ENCODE peak calls at places on chromosomes 3 and 15, in four cellular contexts. One of them, this sample, is unnamed. For H3K36me3 and H3K9me3, the result is how much of the 10 kb centered on the place peaks cover.

GRCh38 chr3:54599741-54600140 is 328.1 kb downstream of the LRTM1 start:
- DNase-seq in MM.1S: no peak
- DNase-seq in hepatocyte: peak
- DNase-seq in tibial artery: no peak
- DNase-seq in this sample: no peak

GRCh38 chr15:66214236-66214635 is 39.3 kb downstream of the MEGF11 start:
- DNase-seq in MM.1S: no peak
- DNase-seq in hepatocyte: no peak
- DNase-seq in tibial artery: peak
- DNase-seq in this sample: no peak

GRCh38 chr15:43318990-43319771 is 11.2 kb downstream of the LCMT2 start:
- DNase-seq in hepatocyte: no peak
- DNase-seq in MM.1S: no peak
- DNase-seq in tibial artery: no peak
- DNase-seq in this sample: no peak

GRCh38 chr15:40006003-40006402 is 33.0 kb downstream of the SRP14 start:
- DNase-seq in tibial artery: no peak
- DNase-seq in hepatocyte: no peak
- DNase-seq in MM.1S: no peak
- DNase-seq in this sample: no peak

GRCh38 chr3:126543457-126544090 is 15.2 kb downstream of the C3orf22 start:
- DNase-seq in MM.1S: no peak
- DNase-seq in tibial artery: peak
- DNase-seq in hepatocyte: no peak
- DNase-seq in this sample: no peak

GRCh38 chr15:60179786-60180391 is 175.8 kb downstream of the FOXB1 start:
- DNase-seq in MM.1S: peak
- DNase-seq in tibial artery: no peak
- DNase-seq in hepatocyte: peak
- DNase-seq in this sample: no peak

GRCh38 chr3:4750306-4751056 is 228.8 kb upstream of the BHLHE40 start:
- DNase-seq in hepatocyte: peak
- DNase-seq in MM.1S: no peak
- DNase-seq in tibial artery: no peak
- DNase-seq in this sample: peak

GRCh38 chr15:42037650-42038049 is 16.8 kb upstream of the PLA2G4E start:
- DNase-seq in tibial artery: no peak
- DNase-seq in MM.1S: no peak
- DNase-seq in hepatocyte: no peak
- DNase-seq in this sample: no peak

GRCh38 chr3:104279617-104280016 is 1087.1 kb upstream of the ALCAM start:
- DNase-seq in hepatocyte: no peak
- DNase-seq in tibial artery: no peak
- DNase-seq in MM.1S: peak
- DNase-seq in this sample: no peak

GRCh38 chr3:172143739-172144497 is 104.5 kb downstream of the FNDC3B start:
- DNase-seq in MM.1S: no peak
- DNase-seq in tibial artery: no peak
- DNase-seq in hepatocyte: no peak
- DNase-seq in this sample: no peak

GRCh38 chr3:149581248-149581647 is 76.6 kb downstream of the WWTR1 start:
- DNase-seq in tibial artery: no peak
- DNase-seq in MM.1S: peak
- DNase-seq in hepatocyte: no peak
- DNase-seq in this sample: no peak

GRCh38 chr3:101128786-101129185 is 135.6 kb upstream of the ABI3BP start:
- DNase-seq in tibial artery: no peak
- DNase-seq in MM.1S: no peak
- DNase-seq in hepatocyte: no peak
- DNase-seq in this sample: no peak

GRCh38 chr3:58008140-58009025 is at the start of gene FLNB:
- DNase-seq in tibial artery: peak
- DNase-seq in hepatocyte: peak
- DNase-seq in MM.1S: peak
- DNase-seq in this sample: peak

GRCh38 chr3:61847784-61848462 is 286.6 kb downstream of the PTPRG start:
- DNase-seq in MM.1S: no peak
- DNase-seq in tibial artery: peak
- DNase-seq in hepatocyte: peak
- DNase-seq in this sample: peak

GRCh38 chr3:170130532-170130931 is 51.0 kb downstream of the PHC3 start:
- DNase-seq in tibial artery: no peak
- DNase-seq in MM.1S: no peak
- DNase-seq in hepatocyte: no peak
- DNase-seq in this sample: no peak
- H3K36me3 ChIP-seq in tibial artery: half or more
- H3K36me3 ChIP-seq in MM.1S: under half
- H3K36me3 ChIP-seq in hepatocyte: under half
- H3K36me3 ChIP-seq in this sample: under half

GRCh38 chr15:99586121-99586520 is 20.3 kb downstream of the MEF2A start:
- DNase-seq in tibial artery: no peak
- DNase-seq in hepatocyte: no peak
- DNase-seq in MM.1S: no peak
- DNase-seq in this sample: no peak
- H3K9me3 ChIP-seq in tibial artery: under half
- H3K9me3 ChIP-seq in hepatocyte: under half
- H3K9me3 ChIP-seq in MM.1S: under half
- H3K9me3 ChIP-seq in this sample: under half

DNA sequence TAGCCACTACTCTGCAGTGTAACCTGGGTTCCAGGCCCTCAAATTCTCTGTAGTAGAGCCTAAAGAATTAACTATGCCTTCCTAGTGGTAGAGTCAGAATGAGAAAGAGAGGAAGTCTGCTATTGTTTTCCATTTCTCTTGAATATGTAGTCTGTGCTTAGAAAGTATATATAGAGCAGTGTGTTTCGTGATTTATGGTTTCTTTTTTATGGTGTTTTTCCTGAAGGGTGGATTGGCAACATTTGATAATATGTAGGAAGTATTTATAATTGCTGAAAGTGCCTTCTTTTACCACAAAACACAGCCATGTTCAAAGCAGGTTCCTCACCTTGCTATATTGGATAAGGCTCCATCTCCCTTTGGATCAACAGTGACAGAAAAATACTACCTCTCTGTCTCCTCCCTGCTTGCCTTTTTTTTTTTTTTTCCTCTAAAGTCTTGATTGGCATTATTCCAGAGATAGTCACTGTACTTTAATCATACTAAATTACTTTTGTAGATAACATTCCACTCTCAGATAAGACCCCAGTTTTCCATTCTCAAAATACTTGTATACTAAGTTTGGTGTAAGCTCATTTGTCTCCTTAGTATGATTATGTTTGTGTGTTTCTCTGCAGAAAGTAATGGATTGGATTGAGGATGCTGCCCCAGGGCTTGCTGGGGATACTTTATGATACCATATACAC is 47.8 kb downstream of the IQGAP1 start:
- DNase-seq in hepatocyte: no peak
- DNase-seq in MM.1S: no peak
- DNase-seq in tibial artery: no peak
- DNase-seq in this sample: no peak
- H3K36me3 ChIP-seq in hepatocyte: under half
- H3K36me3 ChIP-seq in MM.1S: under half
- H3K36me3 ChIP-seq in tibial artery: under half
- H3K36me3 ChIP-seq in this sample: under half

DNA sequence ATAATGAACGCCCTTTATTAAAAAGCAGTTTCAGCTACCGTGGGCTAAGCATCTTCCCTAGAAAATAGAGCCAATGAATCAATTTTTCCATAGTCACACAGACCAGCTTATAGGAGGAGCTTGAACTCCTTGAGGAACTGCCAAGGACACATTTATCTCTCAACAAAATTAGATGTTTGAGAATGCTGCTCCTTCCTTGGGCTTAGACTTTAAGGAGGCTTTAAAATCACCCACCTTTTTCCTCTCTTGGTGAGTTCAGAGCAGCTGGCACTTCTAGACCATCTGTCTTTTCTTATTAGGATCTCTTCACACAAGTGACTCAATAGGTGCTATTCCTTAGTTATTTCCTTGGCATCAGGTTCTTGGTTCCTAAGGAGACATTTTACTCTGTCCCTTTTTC is 588.0 kb downstream of the SQOR start:
- DNase-seq in tibial artery: no peak
- DNase-seq in MM.1S: no peak
- DNase-seq in hepatocyte: no peak
- DNase-seq in this sample: no peak
- H3K9me3 ChIP-seq in tibial artery: under half
- H3K9me3 ChIP-seq in MM.1S: under half
- H3K9me3 ChIP-seq in hepatocyte: under half
- H3K9me3 ChIP-seq in this sample: under half

DNA sequence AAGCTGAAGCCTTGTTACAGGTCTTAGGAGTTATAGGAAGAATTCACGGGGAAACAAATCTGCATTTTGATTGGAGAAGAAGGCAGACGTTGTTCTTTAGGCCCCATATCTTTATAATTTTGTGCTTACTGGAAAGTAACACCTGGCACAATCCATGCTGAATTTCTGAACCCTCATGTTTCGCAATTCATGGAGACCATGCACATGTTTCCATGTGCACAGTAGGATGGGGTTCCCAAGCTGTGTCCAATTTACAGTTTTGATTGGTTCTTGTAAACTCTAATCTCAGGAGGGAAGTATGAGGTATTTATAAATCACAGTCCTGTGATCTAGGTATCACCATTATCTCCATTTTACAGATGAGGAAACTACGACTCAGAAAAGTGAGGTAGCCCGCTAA is 7.8 kb upstream of the SCAANT1 start:
- DNase-seq in MM.1S: no peak
- DNase-seq in hepatocyte: no peak
- DNase-seq in tibial artery: no peak
- DNase-seq in this sample: no peak
- H3K36me3 ChIP-seq in MM.1S: under half
- H3K36me3 ChIP-seq in hepatocyte: under half
- H3K36me3 ChIP-seq in tibial artery: under half
- H3K36me3 ChIP-seq in this sample: under half

GRCh38 chr3:197248341-197248740 is 50.1 kb downstream of the DLG1 start:
- DNase-seq in tibial artery: no peak
- DNase-seq in hepatocyte: no peak
- DNase-seq in MM.1S: no peak
- DNase-seq in this sample: no peak
- H3K9me3 ChIP-seq in tibial artery: under half
- H3K9me3 ChIP-seq in hepatocyte: under half
- H3K9me3 ChIP-seq in MM.1S: under half
- H3K9me3 ChIP-seq in this sample: under half

GRCh38 chr3:16182183-16182582 is 7.7 kb downstream of the GALNT15 start:
- DNase-seq in tibial artery: no peak
- DNase-seq in hepatocyte: no peak
- DNase-seq in MM.1S: no peak
- DNase-seq in this sample: no peak
- H3K36me3 ChIP-seq in tibial artery: under half
- H3K36me3 ChIP-seq in hepatocyte: under half
- H3K36me3 ChIP-seq in MM.1S: under half
- H3K36me3 ChIP-seq in this sample: under half

GRCh38 chr15:25093455-25094029 is 138.8 kb downstream of the SNRPN start:
- DNase-seq in tibial artery: no peak
- DNase-seq in hepatocyte: no peak
- DNase-seq in MM.1S: no peak
- DNase-seq in this sample: no peak

GRCh38 chr15:25091421-25092158 is 136.8 kb downstream of the SNRPN start:
- DNase-seq in MM.1S: no peak
- DNase-seq in tibial artery: no peak
- DNase-seq in hepatocyte: no peak
- DNase-seq in this sample: no peak

GRCh38 chr15:25094519-25094918 is 139.7 kb downstream of the SNRPN start:
- DNase-seq in MM.1S: no peak
- DNase-seq in tibial artery: no peak
- DNase-seq in hepatocyte: no peak
- DNase-seq in this sample: no peak

GRCh38 chr15:25094066-25094465 is 139.3 kb downstream of the SNRPN start:
- DNase-seq in MM.1S: no peak
- DNase-seq in hepatocyte: no peak
- DNase-seq in tibial artery: no peak
- DNase-seq in this sample: no peak

GRCh38 chr15:25092661-25093060 is 137.9 kb downstream of the SNRPN start:
- DNase-seq in hepatocyte: no peak
- DNase-seq in MM.1S: no peak
- DNase-seq in tibial artery: no peak
- DNase-seq in this sample: no peak
- H3K9me3 ChIP-seq in hepatocyte: under half
- H3K9me3 ChIP-seq in MM.1S: under half
- H3K9me3 ChIP-seq in tibial artery: half or more
- H3K9me3 ChIP-seq in this sample: under half